ENCODE peak calls at places on chromosome 17, in ten cellular contexts. Z, M, A, R, B, C, J, Q, W and I are unnamed samples.

GRCh38 chr17:40018211-40019121 is 3.2 kb downstream of the CSF3 start:
- DNase-seq in Z (no peak), M (no peak), A (no peak), R (peak; percentile 65), B (no peak), C (no peak), J (no peak), Q (no peak), W (no peak), I (no peak)

GRCh38 chr17:82889496-82890338 is 49.9 kb upstream of the ZNF750 start:
- DNase-seq in Z (peak; percentile 90), M (no peak), A (no peak), R (no peak), B (no peak), C (no peak), J (no peak), Q (no peak), W (no peak), I (no peak)

GRCh38 chr17:77214328-77214727 is 73.6 kb downstream of the SEC14L1 start:
- DNase-seq in Z (no peak), M (no peak), A (no peak), R (no peak), B (no peak), C (no peak), J (no peak), Q (no peak), W (no peak), I (no peak)

GRCh38 chr17:2396568-2397246 is 4.2 kb downstream of the MNT start:
- DNase-seq in Z (peak; percentile 89), M (peak; percentile 80), A (peak; percentile 48), R (peak; percentile 99), B (peak; percentile 84), C (peak; percentile 64), J (peak; percentile 78), Q (no peak), W (no peak), I (peak; percentile 34)

GRCh38 chr17:17170346-17170976 is 35.7 kb downstream of the PLD6 start:
- DNase-seq in Z (no peak), M (no peak), A (no peak), R (no peak), B (no peak), C (peak; percentile 60), J (no peak), Q (no peak), W (no peak), I (no peak)

GRCh38 chr17:48290378-48290777 is 139.6 kb downstream of the SKAP1 start:
- DNase-seq in Z (no peak), M (no peak), A (no peak), R (no peak), B (no peak), C (no peak), J (no peak), Q (no peak), W (no peak), I (no peak)

GRCh38 chr17:39639566-39640458 is 2.9 kb downstream of the STARD3 start:
- DNase-seq in Z (peak; percentile 77), M (no peak), A (no peak), R (no peak), B (no peak), C (no peak), J (no peak), Q (no peak), W (no peak), I (no peak)

GRCh38 chr17:73541561-73541981 is 102.7 kb downstream of the SDK2 start:
- DNase-seq in Z (no peak), M (no peak), A (no peak), R (no peak), B (no peak), C (no peak), J (no peak), Q (no peak), W (no peak), I (no peak)

GRCh38 chr17:34366051-34366450 is 3.0 kb upstream of the CCL1 start:
- DNase-seq in Z (no peak), M (no peak), A (no peak), R (no peak), B (no peak), C (no peak), J (no peak), Q (no peak), W (no peak), I (no peak)

GRCh38 chr17:35569405-35569804 is 8.8 kb upstream of the SLFN14 start:
- DNase-seq in Z (no peak), M (no peak), A (no peak), R (no peak), B (no peak), C (no peak), J (no peak), Q (no peak), W (no peak), I (no peak)

GRCh38 chr17:50169121-50169764 is 3.4 kb downstream of the SGCA start:
- DNase-seq in Z (peak; percentile 64), M (peak; percentile 67), A (peak; percentile 59), R (peak; percentile 57), B (peak; percentile 66), C (peak; percentile 72), J (peak; percentile 63), Q (no peak), W (peak; percentile 55), I (peak; percentile 42)

GRCh38 chr17:78780852-78781338 is 1.2 kb downstream of the CYTH1 start:
- DNase-seq in Z (no peak), M (no peak), A (no peak), R (no peak), B (peak; percentile 53), C (no peak), J (no peak), Q (no peak), W (no peak), I (no peak)

GRCh38 chr17:77363821-77364361 is 223.1 kb downstream of the SEC14L1 start:
- DNase-seq in Z (peak; percentile 64), M (no peak), A (peak; percentile 52), R (no peak), B (no peak), C (no peak), J (no peak), Q (no peak), W (peak; percentile 40), I (peak; percentile 35)

GRCh38 chr17:57853695-57854094 is 3.9 kb upstream of the MRPS23 start:
- DNase-seq in Z (no peak), M (no peak), A (no peak), R (no peak), B (no peak), C (no peak), J (no peak), Q (no peak), W (no peak), I (no peak)

GRCh38 chr17:19533718-19534561 is at the start of gene SLC47A1:
- DNase-seq in Z (peak; percentile 4), M (peak; percentile 33), A (no peak), R (no peak), B (no peak), C (peak; percentile 69), J (peak; percentile 22), Q (no peak), W (no peak), I (peak; percentile 19)

GRCh38 chr17:560379-560935 is 154.2 kb downstream of the VPS53 start:
- DNase-seq in Z (no peak), M (no peak), A (no peak), R (peak; percentile 42), B (no peak), C (peak; percentile 40), J (no peak), Q (no peak), W (no peak), I (no peak)

GRCh38 chr17:40598021-40598927 is 33.0 kb upstream of the CCR7 start:
- DNase-seq in Z (no peak), M (no peak), A (peak; percentile 77), R (no peak), B (peak; percentile 67), C (no peak), J (no peak), Q (no peak), W (peak; percentile 68), I (peak; percentile 78)

GRCh38 chr17:72562628-72563188 is 441.9 kb downstream of the SOX9 start:
- DNase-seq in Z (no peak), M (no peak), A (no peak), R (no peak), B (no peak), C (no peak), J (no peak), Q (no peak), W (no peak), I (no peak)

GRCh38 chr17:59874366-59874765 is 18.4 kb downstream of the TUBD1 start:
- DNase-seq in Z (no peak), M (no peak), A (no peak), R (no peak), B (no peak), C (no peak), J (no peak), Q (no peak), W (no peak), I (no peak)

GRCh38 chr17:81601525-81602120 is 35.3 kb downstream of the NPLOC4 start:
- DNase-seq in Z (peak; percentile 55), M (peak; percentile 48), A (peak; percentile 27), R (peak; percentile 70), B (peak; percentile 69), C (peak; percentile 80), J (peak; percentile 46), Q (no peak), W (peak; percentile 20), I (no peak)

GRCh38 chr17:83144421-83145357 is 65.3 kb downstream of the METRNL start:
- DNase-seq in Z (no peak), M (no peak), A (no peak), R (peak; percentile 62), B (peak; percentile 14), C (peak; percentile 82), J (no peak), Q (no peak), W (no peak), I (no peak)

GRCh38 chr17:77327181-77327565 is 186.4 kb downstream of the SEC14L1 start:
- DNase-seq in Z (no peak), M (no peak), A (peak; percentile 14), R (no peak), B (no peak), C (no peak), J (no peak), Q (no peak), W (no peak), I (no peak)

GRCh38 chr17:18238299-18238698 is 12.9 kb downstream of the LLGL1 start:
- DNase-seq in Z (no peak), M (no peak), A (no peak), R (no peak), B (no peak), C (no peak), J (no peak), Q (no peak), W (no peak), I (no peak)

GRCh38 chr17:81027038-81027437 is 7.9 kb upstream of the BAIAP2 start:
- DNase-seq in Z (no peak), M (no peak), A (no peak), R (no peak), B (no peak), C (peak; percentile 37), J (no peak), Q (no peak), W (no peak), I (no peak)

GRCh38 chr17:3695723-3696411 is at the start of gene P2RX5:
- DNase-seq in Z (peak; percentile 12), M (peak; percentile 42), A (peak; percentile 51), R (no peak), B (peak; percentile 71), C (peak; percentile 60), J (no peak), Q (no peak), W (peak; percentile 34), I (peak; percentile 44)

GRCh38 chr17:230371-230770 is 48.9 kb upstream of the DOC2B start:
- DNase-seq in Z (no peak), M (no peak), A (peak; percentile 3), R (no peak), B (no peak), C (no peak), J (no peak), Q (no peak), W (no peak), I (no peak)

GRCh38 chr17:42178817-42179216 is 2.1 kb downstream of the KCNH4 start:
- DNase-seq in Z (peak; percentile 30), M (no peak), A (no peak), R (no peak), B (no peak), C (no peak), J (no peak), Q (no peak), W (no peak), I (no peak)

GRCh38 chr17:3963214-3964201 is 729 bp downstream of the ATP2A3 start:
- DNase-seq in Z (no peak), M (peak; percentile 44), A (peak; percentile 64), R (no peak), B (peak; percentile 90), C (no peak), J (no peak), Q (no peak), W (peak; percentile 52), I (peak; percentile 48)